ENCODE peak calls at places on chromosomes 12 and 14, in five cellular contexts. W, P, E, R and S are unnamed samples.

GRCh38 chr12:27361372-27361771 is 28.7 kb downstream of the BMAL2 start:
- DNase-seq in W (peak), P (no peak), E (no peak), R (no peak), S (no peak)

GRCh38 chr14:36167431-36167830 is 9.1 kb downstream of the PTCSC3 start:
- DNase-seq in W (no peak), P (no peak), E (no peak), R (no peak), S (no peak)

GRCh38 chr14:54471641-54472040 is 17.1 kb downstream of the GMFB start:
- DNase-seq in W (no peak), P (peak), E (no peak), R (no peak), S (no peak)

GRCh38 chr14:67680121-67680602 is 5.7 kb upstream of the VTI1B start:
- DNase-seq in W (peak), P (no peak), E (no peak), R (no peak), S (no peak)

GRCh38 chr12:64747681-64748080 is 11.5 kb downstream of the GNS start:
- DNase-seq in W (no peak), P (no peak), E (no peak), R (no peak), S (no peak)

GRCh38 chr12:105331805-105332251 is 1.3 kb downstream of the C12orf75 start:
- DNase-seq in W (no peak), P (no peak), E (no peak), R (no peak), S (no peak)

GRCh38 chr12:130013771-130014484 is 110.1 kb upstream of the TMEM132D start:
- DNase-seq in W (peak), P (peak), E (peak), R (no peak), S (no peak)

GRCh38 chr14:31275731-31276130 is 68.1 kb upstream of the HECTD1 start:
- DNase-seq in W (no peak), P (no peak), E (no peak), R (no peak), S (no peak)

GRCh38 chr12:55842681-55843429 is at the start of gene MMP19:
- DNase-seq in W (peak), P (no peak), E (no peak), R (no peak), S (no peak)
- H3K4me3 ChIP-seq in W (peak), P (no peak), E (peak), R (no peak), S (peak)

DNA sequence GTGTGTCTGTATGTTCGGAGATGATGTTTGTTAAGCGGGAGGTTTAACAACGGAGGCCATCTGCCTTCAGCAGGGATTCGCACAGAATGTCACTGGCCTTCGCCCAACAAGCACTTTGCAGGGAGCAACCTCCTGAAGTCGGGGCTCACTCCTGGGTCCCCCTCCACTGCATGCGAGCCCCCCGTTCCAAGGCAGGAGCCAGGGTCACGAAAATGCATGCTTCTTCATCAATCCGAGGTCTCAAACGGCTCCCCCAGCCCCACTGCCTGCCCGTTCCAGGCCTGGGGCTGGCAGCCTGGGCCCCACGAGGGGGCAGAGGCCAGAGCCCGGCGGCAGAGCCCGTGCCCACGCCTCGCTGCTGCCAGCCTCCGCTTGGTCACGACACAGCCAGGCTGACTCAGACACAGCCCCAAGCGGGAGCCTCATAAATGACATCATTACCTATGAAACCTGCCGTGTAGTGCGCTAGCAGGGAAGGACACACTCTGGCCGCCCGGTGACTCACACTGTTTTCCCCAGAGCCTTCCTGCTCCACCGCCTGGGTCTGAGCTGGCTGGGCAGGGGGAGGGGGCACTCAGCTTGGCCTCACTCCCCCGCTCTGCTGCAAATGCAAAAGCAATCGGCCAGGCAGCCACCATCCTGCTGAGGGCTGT is 169.5 kb upstream of the RTL1 start:
- DNase-seq in W (peak), P (peak), E (peak), R (peak), S (peak)
- H3K4me3 ChIP-seq in W (no peak), P (no peak), E (no peak), R (no peak), S (no peak)

DNA sequence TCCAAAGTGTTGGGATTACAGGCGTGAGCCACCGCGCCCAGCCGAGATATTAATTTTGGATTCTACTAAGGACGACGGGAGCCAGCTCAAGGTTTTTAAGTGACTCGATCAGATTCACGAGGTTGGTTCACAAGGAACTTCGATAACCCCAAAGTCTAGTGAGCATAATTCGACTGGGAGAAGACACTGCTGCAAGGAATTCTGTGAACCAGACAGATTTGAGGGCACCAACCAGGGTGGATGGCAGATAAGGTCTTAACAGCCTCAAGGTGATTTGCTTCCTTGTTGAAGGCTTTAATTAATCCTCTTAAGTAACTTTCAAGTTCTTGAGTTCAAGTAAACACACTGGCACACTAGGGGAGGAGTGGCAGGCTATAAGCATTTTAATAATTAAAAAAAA is 1.1 kb upstream of the KLHDC2 start:
- DNase-seq in W (no peak), P (peak), E (no peak), R (no peak), S (no peak)
- H3K4me3 ChIP-seq in W (peak), P (no peak), E (peak), R (peak), S (peak)

GRCh38 chr14:105418269-105419054 is 1.2 kb upstream of the MTA1 start:
- DNase-seq in W (no peak), P (no peak), E (no peak), R (no peak), S (no peak)
- H3K4me3 ChIP-seq in W (peak), P (no peak), E (no peak), R (peak), S (peak)

GRCh38 chr12:120116792-120117651 is 469 bp upstream of the RAB35 start:
- DNase-seq in W (peak), P (peak), E (peak), R (peak), S (peak)

GRCh38 chr12:120119395-120119973 is 2.9 kb upstream of the RAB35 start:
- DNase-seq in W (peak), P (no peak), E (no peak), R (no peak), S (no peak)

GRCh38 chr12:120116443-120116791 is at the start of gene RAB35:
- DNase-seq in W (no peak), P (no peak), E (no peak), R (no peak), S (no peak)

GRCh38 chr12:120118710-120119097 is 2.2 kb upstream of the RAB35 start:
- DNase-seq in W (peak), P (no peak), E (no peak), R (no peak), S (no peak)

DNA sequence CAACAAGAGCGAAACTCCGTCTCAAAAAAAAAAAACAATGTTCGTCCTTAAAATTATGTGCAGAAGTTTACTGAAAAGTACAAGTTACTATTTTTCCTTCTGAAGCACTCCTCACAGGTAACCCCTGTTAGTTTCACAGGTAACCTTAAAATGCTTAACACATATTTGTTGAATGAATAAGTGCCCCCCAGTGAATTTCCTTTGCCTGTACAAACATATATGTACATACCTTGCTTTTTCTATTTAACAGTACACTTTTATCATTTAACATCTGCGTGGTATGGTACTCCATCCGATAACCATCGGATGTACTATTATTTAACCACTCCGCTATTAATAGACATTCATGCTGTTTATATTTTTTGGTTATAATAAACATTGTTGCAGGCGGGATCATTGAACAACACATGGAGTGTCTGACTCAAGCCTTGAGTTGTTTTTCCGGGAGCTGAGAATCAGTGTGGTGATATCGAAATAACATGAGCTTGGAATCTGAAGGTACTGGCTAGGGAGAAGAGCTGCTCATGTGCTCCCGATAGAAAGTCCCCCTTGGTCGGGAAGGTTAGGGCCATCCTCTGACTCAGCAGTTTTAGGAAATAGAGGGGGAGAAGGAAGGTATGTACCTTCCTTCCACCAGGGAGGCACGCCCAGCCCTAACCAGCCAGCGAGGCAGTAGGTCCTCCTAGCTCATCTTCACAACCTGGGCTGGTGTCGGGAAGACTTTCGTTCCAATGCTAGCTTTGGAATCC is 1.6 kb upstream of the RAB35 start:
- DNase-seq in W (peak), P (no peak), E (no peak), R (no peak), S (no peak)
- H3K4me3 ChIP-seq in W (peak), P (no peak), E (peak), R (peak), S (peak)

DNA sequence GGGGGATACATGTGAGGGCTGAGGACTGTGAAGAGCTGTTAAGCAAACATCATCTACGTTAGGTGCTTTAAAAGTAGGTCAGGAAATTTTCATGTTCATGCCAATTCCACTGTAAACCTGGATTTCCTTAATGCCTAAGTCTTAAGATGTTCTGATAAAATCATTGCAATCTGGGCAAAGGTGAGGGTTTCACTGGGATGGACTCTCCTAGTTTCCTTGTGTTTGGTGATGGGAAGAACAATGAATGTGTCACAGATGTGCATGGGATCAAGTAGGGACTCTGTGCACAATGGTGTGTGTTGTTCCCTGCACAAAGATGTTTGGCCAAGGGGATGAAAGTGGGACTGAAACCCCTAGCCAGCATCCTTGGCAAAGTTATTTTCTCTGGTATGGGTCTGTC is 228.0 kb downstream of the KTN1 start:
- DNase-seq in W (no peak), P (no peak), E (peak), R (no peak), S (no peak)
- H3K4me3 ChIP-seq in W (no peak), P (no peak), E (no peak), R (no peak), S (no peak)

GRCh38 chr12:108831309-108831991 is 25.9 kb downstream of the SSH1 start:
- DNase-seq in W (no peak), P (no peak), E (no peak), R (no peak), S (no peak)

GRCh38 chr12:108832730-108833354 is 24.5 kb downstream of the SSH1 start:
- DNase-seq in W (peak), P (peak), E (no peak), R (no peak), S (no peak)

GRCh38 chr12:108833757-108834472 is 23.5 kb downstream of the SSH1 start:
- DNase-seq in W (peak), P (peak), E (no peak), R (no peak), S (no peak)

GRCh38 chr12:108832208-108832607 is 25.2 kb downstream of the SSH1 start:
- DNase-seq in W (no peak), P (no peak), E (no peak), R (no peak), S (no peak)

GRCh38 chr12:108833355-108833733 is 24.0 kb downstream of the SSH1 start:
- DNase-seq in W (peak), P (peak), E (no peak), R (peak), S (no peak)
- H3K4me3 ChIP-seq in W (peak), P (no peak), E (no peak), R (no peak), S (peak)

GRCh38 chr12:113403435-113404415 is at the start of gene SDS:
- DNase-seq in W (peak), P (peak), E (peak), R (no peak), S (no peak)
- H3K4me3 ChIP-seq in W (no peak), P (no peak), E (no peak), R (no peak), S (peak)